ENCODE peak calls at places on chromosome 18, in nine cellular contexts. G is cerebellar cortex, B is memory B cell, T is cardiac fibroblast, Q is NCI-H1092, J is HepG2, V is Kasumi-1, X is progenitor cell of endocrine pancreas, W is NCI-H82. I is an unnamed sample.

GRCh38 chr18:30730915-30731314 is 311.6 kb downstream of the DSC3 start:
- DNase-seq in G (no peak), B (no peak), T (no peak), Q (no peak), J (no peak), V (no peak), X (no peak), W (peak; percentile 98), I (no peak)

GRCh38 chr18:64330161-64330560 is 181.3 kb upstream of the LINC00305 start:
- DNase-seq in G (no peak), B (no peak), T (no peak), Q (no peak), J (no peak), V (no peak), X (no peak), W (peak; percentile 37), I (peak; percentile 3)

GRCh38 chr18:32372381-32373061 is 98.2 kb downstream of the GAREM1 start:
- DNase-seq in G (no peak), B (no peak), T (no peak), Q (peak; percentile 39), J (peak; percentile 94), V (no peak), X (peak; percentile 12), W (no peak), I (peak; percentile 37)

GRCh38 chr18:50729326-50729725 is 90.5 kb downstream of the MRO start:
- DNase-seq in G (no peak), B (no peak), T (no peak), Q (no peak), J (no peak), V (no peak), X (no peak), W (no peak), I (no peak)

GRCh38 chr18:5890606-5891360 is 4.5 kb downstream of the TMEM200C start:
- DNase-seq in G (no peak), B (no peak), T (peak; percentile 11), Q (peak; percentile 31), J (peak; percentile 11), V (no peak), X (peak; percentile 68), W (no peak), I (no peak)

GRCh38 chr18:3305933-3306332 is 44.0 kb downstream of the MYL12B start:
- DNase-seq in G (peak; percentile 82), B (no peak), T (peak; percentile 75), Q (no peak), J (no peak), V (peak; percentile 60), X (no peak), W (no peak), I (no peak)

GRCh38 chr18:48979944-48980890 is 29.5 kb upstream of the SMAD7 start:
- DNase-seq in G (no peak), B (no peak), T (no peak), Q (no peak), J (peak; percentile 78), V (peak; percentile 55), X (no peak), W (no peak), I (no peak)

GRCh38 chr18:2655954-2656236 is 369 bp downstream of the SMCHD1 start:
- DNase-seq in G (no peak), B (no peak), T (no peak), Q (no peak), J (no peak), V (no peak), X (peak; percentile 33), W (no peak), I (no peak)

GRCh38 chr18:12597775-12598174 is 60.1 kb downstream of the SPIRE1 start:
- DNase-seq in G (no peak), B (no peak), T (peak; percentile 84), Q (no peak), J (peak; percentile 84), V (no peak), X (no peak), W (no peak), I (no peak)

GRCh38 chr18:67730884-67731283 is 214.4 kb upstream of the DSEL start:
- DNase-seq in G (no peak), B (no peak), T (peak; percentile 15), Q (no peak), J (no peak), V (no peak), X (no peak), W (no peak), I (no peak)

GRCh38 chr18:57786038-57786437 is 17.1 kb downstream of the ATP8B1 start:
- DNase-seq in G (no peak), B (no peak), T (no peak), Q (no peak), J (no peak), V (no peak), X (no peak), W (no peak), I (no peak)